ENCODE peak calls at places on chromosomes 11 and 22, in ten cellular contexts. G is cardiac muscle cell, T is body of pancreas, C is OCI-LY7, H is Peyer's patch, P is tibial nerve, B is keratinocyte, I is uterus, Q is Panc1, E is IMR-90. O is an unnamed sample. For H3K9me3, the result is how much of the 10 kb centered on the place peaks cover.

GRCh38 chr11:95074806-95075563 is 8.3 kb downstream of the SRSF8 start:
- DNase-seq in G (peak), T (peak), C (no peak), H (peak), P (peak), B (no peak), I (no peak), Q (no peak), E (no peak), O (no peak)

GRCh38 chr11:12803086-12803826 is 129.0 kb downstream of the TEAD1 start:
- DNase-seq in G (peak), T (no peak), C (no peak), H (no peak), P (no peak), B (no peak), I (no peak), Q (no peak), E (peak), O (no peak)

GRCh38 chr11:35949242-35949641 is 5.4 kb downstream of the LDLRAD3 start:
- DNase-seq in G (no peak), T (no peak), C (no peak), H (no peak), P (no peak), B (no peak), I (no peak), Q (no peak), E (no peak), O (no peak)

GRCh38 chr11:123363556-123363955 is 66.5 kb upstream of the GRAMD1B start:
- DNase-seq in G (no peak), T (no peak), C (no peak), H (no peak), P (no peak), B (no peak), I (no peak), Q (no peak), E (no peak), O (no peak)

GRCh38 chr11:133897331-133897650 is 52.0 kb upstream of the SPATA19 start:
- DNase-seq in G (no peak), T (no peak), C (no peak), H (peak), P (no peak), B (no peak), I (no peak), Q (no peak), E (no peak), O (no peak)

GRCh38 chr22:22520667-22521602 is 865 bp upstream of the ZNF280A start:
- DNase-seq in G (peak), T (no peak), C (peak), H (no peak), P (no peak), B (no peak), I (no peak), Q (no peak), E (peak), O (no peak)

GRCh38 chr11:66728760-66729385 is at the start of gene SPTBN2:
- DNase-seq in G (peak), T (no peak), C (peak), H (no peak), P (no peak), B (no peak), I (no peak), Q (no peak), E (no peak), O (no peak)

GRCh38 chr22:50630376-50630775 is 2.4 kb upstream of the ARSA start:
- DNase-seq in G (no peak), T (no peak), C (no peak), H (no peak), P (no peak), B (no peak), I (no peak), Q (no peak), E (no peak), O (no peak)

GRCh38 chr22:38016182-38017078 is 32.1 kb upstream of the SOX10 start:
- DNase-seq in G (peak), T (peak), C (no peak), H (no peak), P (peak), B (no peak), I (no peak), Q (no peak), E (peak), O (no peak)

GRCh38 chr22:41469218-41469851 is 418 bp downstream of the ACO2 start:
- DNase-seq in G (peak), T (peak), C (peak), H (no peak), P (no peak), B (no peak), I (no peak), Q (no peak), E (no peak), O (no peak)

DNA sequence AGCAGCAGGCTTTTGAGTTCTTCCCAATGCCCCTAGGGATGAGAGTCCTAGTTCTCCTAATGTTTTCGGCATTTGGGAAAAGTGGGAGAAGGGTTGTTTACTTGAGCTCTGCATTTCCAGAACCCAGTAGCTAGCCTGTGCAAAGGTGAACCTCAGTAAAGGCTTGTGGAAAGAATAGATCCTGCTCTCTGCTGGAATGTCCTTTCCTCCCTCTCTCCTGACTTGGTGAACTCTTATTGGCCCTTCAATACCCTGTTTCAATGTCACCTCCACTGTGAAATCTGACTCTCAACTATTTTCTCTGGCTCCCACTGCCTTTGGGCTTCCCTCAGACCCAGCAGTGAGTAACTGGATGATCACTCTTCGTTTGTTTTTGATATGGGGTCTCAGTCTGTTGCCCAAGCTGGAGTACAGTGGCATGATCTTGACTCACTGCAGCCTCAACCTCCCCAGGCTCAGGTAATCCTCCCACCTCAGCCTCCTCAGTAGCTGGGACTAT is 2.4 kb upstream of the UVRAG start:
- DNase-seq in G (no peak), T (no peak), C (no peak), H (no peak), P (no peak), B (no peak), I (no peak), Q (no peak), E (no peak), O (no peak)
- H3K4me3 ChIP-seq in G (no peak), T (no peak), C (no peak), H (no peak), P (no peak), B (no peak), I (no peak), Q (no peak), E (no peak), O (no peak)

GRCh38 chr22:49161002-49161850 is 666.4 kb downstream of the BRD1 start:
- DNase-seq in G (no peak), T (no peak), C (no peak), H (peak), P (no peak), B (no peak), I (no peak), Q (no peak), E (no peak), O (no peak)
- H3K9me3 ChIP-seq in G (under half), T (under half), C (under half), H (under half), P (under half), B (under half), I (under half), Q (under half), E (half or more), O (half or more)

DNA sequence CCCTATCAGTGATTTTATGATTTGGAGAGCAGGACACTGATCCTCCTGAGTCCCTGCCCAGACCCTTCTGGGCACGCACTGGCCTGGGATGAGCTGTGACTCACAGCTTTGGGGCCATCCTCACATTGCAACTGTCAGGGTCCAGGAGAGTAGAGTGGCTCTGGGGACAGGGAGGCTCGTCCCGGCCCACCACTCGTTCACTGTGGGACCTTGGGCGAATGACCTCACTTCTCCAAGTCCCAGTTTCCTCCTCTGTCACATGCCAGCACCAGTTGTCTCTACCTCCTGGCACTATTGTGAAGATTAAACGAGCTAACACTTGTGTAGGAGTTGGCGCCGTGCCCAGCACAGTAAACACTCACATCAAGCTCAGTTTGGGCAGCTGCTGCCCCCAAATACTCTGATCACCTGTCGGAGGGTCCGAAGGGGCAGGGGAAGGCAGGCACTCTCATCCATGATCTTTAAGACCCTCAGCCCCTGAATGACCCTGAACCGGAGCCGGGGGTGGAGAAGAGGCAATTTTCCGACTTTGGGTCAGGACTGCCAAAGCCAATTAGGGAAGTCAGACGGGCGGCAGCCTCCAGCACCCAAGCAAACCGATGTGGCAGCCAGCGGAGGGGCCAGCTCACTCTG is 235.1 kb downstream of the MIAT start:
- DNase-seq in G (no peak), T (peak), C (no peak), H (no peak), P (no peak), B (no peak), I (no peak), Q (no peak), E (no peak), O (no peak)
- H3K27ac ChIP-seq in G (no peak), T (no peak), C (no peak), H (no peak), P (no peak), B (no peak), I (no peak), Q (no peak), E (no peak), O (no peak)

GRCh38 chr11:125901872-125902271 is 1.1 kb downstream of the PUS3 start:
- DNase-seq in G (no peak), T (no peak), C (no peak), H (no peak), P (no peak), B (no peak), I (no peak), Q (no peak), E (no peak), O (no peak)
- H3K4me3 ChIP-seq in G (peak), T (no peak), C (no peak), H (peak), P (no peak), B (peak), I (no peak), Q (peak), E (no peak), O (no peak)

DNA sequence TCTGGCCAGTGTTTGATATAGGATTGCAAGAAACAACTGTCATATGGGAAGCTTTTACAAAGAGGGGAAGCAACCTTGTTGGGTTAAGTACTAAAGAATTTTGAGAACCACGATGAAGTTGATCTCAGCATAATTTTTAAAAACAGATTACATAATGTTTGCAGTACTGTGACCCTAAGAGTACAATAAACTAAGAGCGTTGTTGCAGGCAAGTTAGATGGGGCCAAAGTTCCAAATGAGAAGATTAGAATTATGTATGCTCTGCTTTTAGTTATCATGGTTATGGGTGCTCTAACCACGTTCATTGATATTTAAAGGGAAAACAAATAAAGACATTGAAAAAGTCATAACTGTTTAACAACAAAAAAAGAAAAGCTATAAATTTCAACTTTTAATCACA is 177.5 kb downstream of the CNTN5 start:
- DNase-seq in G (no peak), T (no peak), C (no peak), H (no peak), P (no peak), B (no peak), I (no peak), Q (no peak), E (no peak), O (no peak)
- H3K9me3 ChIP-seq in G (under half), T (under half), C (under half), H (under half), P (under half), B (under half), I (under half), Q (under half), E (under half), O (under half)

GRCh38 chr22:46770726-46771125 is 8.3 kb downstream of the TBC1D22A start:
- DNase-seq in G (no peak), T (peak), C (peak), H (no peak), P (peak), B (no peak), I (no peak), Q (no peak), E (no peak), O (no peak)

GRCh38 chr22:46775364-46775758 is 12.9 kb downstream of the TBC1D22A start:
- DNase-seq in G (no peak), T (no peak), C (peak), H (no peak), P (no peak), B (no peak), I (no peak), Q (no peak), E (no peak), O (no peak)

GRCh38 chr22:46774456-46775363 is 12.3 kb downstream of the TBC1D22A start:
- DNase-seq in G (no peak), T (no peak), C (peak), H (peak), P (no peak), B (no peak), I (no peak), Q (no peak), E (no peak), O (no peak)

GRCh38 chr22:46775789-46776485 is 13.5 kb downstream of the TBC1D22A start:
- DNase-seq in G (no peak), T (no peak), C (no peak), H (peak), P (no peak), B (no peak), I (no peak), Q (no peak), E (no peak), O (no peak)

DNA sequence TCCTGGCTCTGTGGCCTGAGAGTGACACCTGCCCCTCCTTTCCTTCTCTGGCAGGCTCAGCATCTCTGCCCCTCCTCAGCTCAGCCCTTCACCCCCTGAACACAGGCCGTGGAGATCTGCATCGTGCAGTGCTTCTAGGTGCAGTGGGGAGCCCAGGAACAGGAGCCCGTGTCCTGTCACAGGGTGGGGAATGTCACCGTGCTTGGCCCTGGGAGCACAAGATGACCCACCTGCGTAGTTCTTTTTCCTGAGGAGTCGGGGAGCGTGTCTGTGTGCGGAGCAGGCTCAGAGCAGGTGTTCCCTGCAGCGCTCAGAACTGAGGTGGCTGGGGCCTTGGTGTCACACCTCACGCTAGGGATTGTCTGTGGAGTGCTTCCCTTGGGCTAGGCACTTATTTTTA is 10.6 kb downstream of the TBC1D22A start:
- DNase-seq in G (no peak), T (no peak), C (peak), H (no peak), P (no peak), B (no peak), I (no peak), Q (no peak), E (no peak), O (no peak)
- H3K27ac ChIP-seq in G (no peak), T (no peak), C (peak), H (peak), P (peak), B (no peak), I (no peak), Q (peak), E (no peak), O (no peak)

DNA sequence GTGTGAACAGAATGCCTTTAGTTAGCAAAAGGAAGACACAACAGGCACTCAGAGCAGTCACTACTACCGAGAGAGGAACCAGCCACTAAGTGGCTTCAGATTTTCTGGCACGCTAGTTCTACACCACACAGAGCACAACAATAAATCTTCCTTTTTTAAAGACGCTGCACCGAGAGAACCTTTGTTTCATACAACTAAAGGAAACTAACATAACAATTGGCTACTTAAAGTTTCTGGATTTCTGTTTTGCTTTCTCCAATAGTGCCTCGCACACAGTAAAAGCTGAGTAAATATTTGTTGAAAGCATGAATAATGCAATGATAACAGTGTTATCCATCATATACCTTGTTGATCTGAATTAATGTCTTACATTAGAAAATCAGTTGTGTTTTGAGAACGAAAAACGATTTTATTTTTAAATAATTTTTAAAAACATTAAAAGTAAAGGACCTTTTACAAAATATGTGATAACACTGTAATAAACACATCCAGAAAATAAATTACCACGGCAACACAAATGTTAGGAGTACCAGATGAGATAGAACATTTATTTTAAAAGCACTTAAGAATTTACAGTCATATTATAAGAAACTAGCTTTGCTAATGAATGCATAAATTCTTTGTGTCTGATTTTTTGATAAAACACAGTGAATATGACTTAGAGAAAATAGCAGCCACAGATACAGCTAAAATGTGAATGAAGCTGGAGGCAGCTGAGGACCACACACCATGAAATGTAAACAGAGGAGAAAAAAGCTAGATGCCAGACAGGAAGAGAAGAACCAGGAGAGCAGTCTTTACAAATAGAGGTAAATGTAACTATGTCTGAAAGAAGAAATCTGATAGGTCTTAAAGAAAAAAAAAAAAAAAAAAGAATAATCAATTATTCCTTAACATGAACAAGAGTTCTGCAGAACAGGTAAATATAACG is 14.8 kb downstream of the CCDC34 start:
- DNase-seq in G (no peak), T (no peak), C (no peak), H (no peak), P (no peak), B (no peak), I (no peak), Q (no peak), E (no peak), O (no peak)
- H3K4me3 ChIP-seq in G (no peak), T (no peak), C (no peak), H (no peak), P (no peak), B (no peak), I (no peak), Q (no peak), E (no peak), O (no peak)

O was measured in AG04450.